ENCODE peak calls at places on chromosome 12, in nine cellular contexts. B is HCT116, Q is esophagus squamous epithelium, X is body of pancreas, O is prostate gland, W is heart left ventricle, U is testis, L is IMR-90, V is HepG2. I is an unnamed sample.

GRCh38 chr12:69509308-69509736 is 39.1 kb downstream of the FRS2 start:
- DNase-seq in O (no peak), W (no peak), L (peak; percentile 46), V (no peak), Q (no peak), B (no peak), X (no peak), U (no peak), I (no peak)

GRCh38 chr12:12079291-12079690 is 8.6 kb downstream of the BCL2L14 start:
- DNase-seq in X (no peak), W (no peak), U (no peak), L (peak; percentile 39), O (no peak), V (no peak), B (no peak), Q (no peak), I (no peak)

GRCh38 chr12:52495385-52495784 is 2.3 kb upstream of the KRT6A start:
- DNase-seq in L (no peak), V (no peak), B (peak; percentile 27), W (no peak), U (peak; percentile 38), X (no peak), Q (no peak), O (no peak), I (no peak)

GRCh38 chr12:126874427-126875026 is 1392.4 kb upstream of the TMEM132C start:
- DNase-seq in U (peak; percentile 77), B (peak; percentile 50), X (peak; percentile 79), O (no peak), W (peak; percentile 31), L (no peak), Q (no peak), V (peak; percentile 15), I (peak; percentile 28)

GRCh38 chr12:9957834-9958233 is 13.4 kb upstream of the CLEC12A start:
- DNase-seq in B (no peak), U (no peak), O (no peak), L (no peak), W (no peak), X (no peak), V (no peak), Q (no peak), I (no peak)

GRCh38 chr12:125203145-125203765 is 138.0 kb downstream of the AACS start:
- DNase-seq in L (no peak), V (peak; percentile 9), W (no peak), B (no peak), Q (no peak), X (no peak), U (no peak), O (no peak), I (no peak)

GRCh38 chr12:109458086-109458485 is 19.0 kb downstream of the KCTD10 start:
- DNase-seq in Q (no peak), X (no peak), V (no peak), U (no peak), L (peak; percentile 84), W (no peak), O (no peak), B (no peak), I (no peak)

GRCh38 chr12:2179953-2180736 is 127.4 kb downstream of the CACNA1C start:
- DNase-seq in X (peak; percentile 18), U (peak; percentile 76), Q (no peak), W (peak; percentile 91), O (peak; percentile 18), L (peak; percentile 98), B (peak; percentile 29), V (no peak), I (no peak)

GRCh38 chr12:59517522-59517921 is 78.3 kb upstream of the SLC16A7 start:
- DNase-seq in U (no peak), B (no peak), L (no peak), O (no peak), V (no peak), X (no peak), W (no peak), Q (no peak), I (no peak)

GRCh38 chr12:34297126-34297789 is 275.0 kb downstream of the ALG10 start:
- DNase-seq in U (no peak), X (no peak), B (no peak), V (no peak), Q (no peak), W (peak; percentile 9), O (no peak), L (no peak), I (no peak)

GRCh38 chr12:41778934-41779333 is 365.7 kb downstream of the GXYLT1 start:
- DNase-seq in O (no peak), X (no peak), V (no peak), U (no peak), Q (no peak), W (no peak), L (no peak), B (no peak), I (no peak)

GRCh38 chr12:107891967-107892366 is 117.5 kb downstream of the ASCL4 start:
- DNase-seq in V (no peak), O (no peak), B (no peak), Q (no peak), U (peak; percentile 40), L (peak; percentile 4), W (no peak), X (no peak), I (no peak)

GRCh38 chr12:72282721-72283120 is 10.6 kb downstream of the TRHDE start:
- DNase-seq in L (no peak), U (no peak), Q (no peak), V (no peak), O (no peak), X (no peak), B (no peak), W (no peak), I (no peak)

GRCh38 chr12:124480469-124481256 is 86.7 kb downstream of the NCOR2 start:
- DNase-seq in O (no peak), B (no peak), U (peak; percentile 89), X (peak; percentile 68), W (peak; percentile 67), V (peak; percentile 71), L (peak; percentile 47), Q (no peak), I (peak; percentile 76)

GRCh38 chr12:32273712-32274111 is 125.6 kb upstream of the FGD4 start:
- DNase-seq in U (no peak), B (no peak), O (no peak), Q (no peak), L (no peak), X (no peak), W (no peak), V (no peak), I (no peak)

GRCh38 chr12:11712491-11712890 is 63.0 kb downstream of the ETV6 start:
- DNase-seq in W (no peak), O (no peak), L (no peak), U (no peak), B (no peak), X (no peak), V (no peak), Q (no peak), I (no peak)

GRCh38 chr12:114869091-114869834 is 185.3 kb upstream of the TBX3 start:
- DNase-seq in X (no peak), V (no peak), W (no peak), Q (no peak), O (no peak), L (peak; percentile 85), U (no peak), B (no peak), I (no peak)

GRCh38 chr12:47978598-47978873 is 15.1 kb downstream of the TMEM106C start:
- DNase-seq in L (no peak), O (no peak), X (no peak), U (no peak), B (no peak), W (no peak), Q (no peak), V (no peak), I (no peak)

GRCh38 chr12:116673713-116674112 is 64.2 kb downstream of the SPRING1 start:
- DNase-seq in L (no peak), O (no peak), U (no peak), Q (no peak), W (no peak), V (no peak), X (no peak), B (peak; percentile 21), I (no peak)

DNA sequence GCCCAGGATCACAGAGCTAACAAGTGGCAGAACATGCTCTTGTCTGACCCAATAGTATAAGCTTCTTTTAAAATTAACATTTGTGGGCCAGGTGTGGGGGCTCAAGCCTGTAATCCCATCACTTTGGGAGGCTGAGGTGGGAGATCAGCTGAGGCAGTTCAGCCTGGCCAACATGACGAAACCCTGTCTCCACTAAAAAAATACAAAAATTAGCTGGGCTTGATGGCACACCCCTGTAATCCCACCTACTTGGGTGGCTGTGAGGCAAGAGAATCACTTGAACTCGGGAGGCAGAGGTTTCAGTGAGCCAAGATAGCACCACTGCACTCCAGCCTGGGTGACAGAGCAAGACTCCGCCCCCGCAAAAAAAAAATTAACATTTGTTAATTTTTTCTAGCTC is 33.0 kb upstream of the IL22 start:
- DNase-seq in B (no peak), U (no peak), W (no peak), L (no peak), X (no peak), V (no peak), Q (no peak), O (no peak), I (no peak)
- H3K27ac ChIP-seq in B (no peak overlapping the region), U (no peak overlapping the region), W (no peak overlapping the region), L (no peak overlapping the region), X (no peak overlapping the region), V (no peak overlapping the region), Q (no peak overlapping the region), O (no peak overlapping the region), I (no peak overlapping the region)

GRCh38 chr12:57236224-57236924 is 6.9 kb downstream of the SHMT2 start:
- DNase-seq in V (no peak), X (no peak), U (no peak), W (no peak), L (no peak), O (no peak), B (no peak), Q (no peak), I (no peak)
- TF ChIP-seq POLR2A in V (no peak), X (no peak), U (no peak), W (no peak), L (no peak), O (no peak), B (no peak), Q (no peak), I (no peak)

DNA sequence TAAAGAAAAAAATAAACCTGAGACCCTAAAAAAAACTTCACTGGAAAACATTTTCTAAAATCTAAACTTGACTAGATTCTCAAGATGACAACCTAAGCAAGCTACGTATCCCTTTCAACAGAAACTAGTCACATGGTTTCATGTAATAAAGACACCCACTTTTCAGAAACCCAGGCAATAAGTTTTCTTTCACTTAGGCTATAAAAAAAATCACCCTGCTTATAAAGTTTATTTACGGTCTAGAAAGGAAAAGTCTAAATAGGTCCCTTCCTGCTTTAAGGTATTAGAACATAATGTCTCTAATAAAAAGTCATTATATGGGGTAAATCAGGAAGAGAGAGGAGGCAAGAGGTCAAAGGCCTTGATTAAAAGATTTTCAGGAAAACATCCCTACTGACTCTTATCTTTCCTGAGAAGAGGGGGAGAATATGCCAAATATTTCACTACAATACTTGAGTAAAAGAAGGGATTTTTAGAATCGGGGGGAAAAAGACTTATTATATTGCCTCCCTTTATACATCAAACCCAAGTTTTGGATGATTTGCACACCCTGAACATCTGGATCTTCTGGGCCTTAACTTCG is 9.5 kb downstream of the CLIP1 start:
- DNase-seq in O (no peak), U (no peak), X (no peak), V (no peak), L (no peak), W (no peak), Q (no peak), B (no peak), I (no peak)
- H3K27ac ChIP-seq in O (peak overlapping the region; percentile 43), U (no peak overlapping the region), X (peak overlapping the region; percentile 59), V (no peak overlapping the region), L (no peak overlapping the region), W (no peak overlapping the region), Q (peak overlapping the region; percentile 24), B (no peak overlapping the region), I (peak overlapping the region; percentile 5)

GRCh38 chr12:98533723-98534251 is 18.4 kb downstream of the TMPO start:
- DNase-seq in X (no peak), V (peak; percentile 27), W (no peak), Q (no peak), U (no peak), L (peak; percentile 36), B (no peak), O (no peak), I (no peak)
- TF ChIP-seq POLR2A in X (no peak), V (no peak), W (no peak), Q (no peak), U (no peak), L (no peak), B (no peak), O (no peak), I (no peak)